ENCODE peak calls at places on chromosomes 2 and 18, in six cellular contexts. O is coronary artery, X is Calu3, W is heart left ventricle, T is upper lobe of right lung, Q is lower leg skin. C is an unnamed sample.

GRCh38 chr2:151111599-151112278 is 149.9 kb downstream of the RBM43 start:
- DNase-seq in O (no peak), X (no peak), W (no peak), T (no peak), Q (no peak), C (no peak)

GRCh38 chr18:78406743-78407455 is 572.7 kb upstream of the SALL3 start:
- DNase-seq in O (no peak), X (no peak), W (no peak), T (no peak), Q (no peak), C (no peak)

GRCh38 chr2:86221066-86221684 is 21.9 kb downstream of the MRPL35 start:
- DNase-seq in O (no peak), X (peak; percentile 62), W (no peak), T (no peak), Q (no peak), C (peak; percentile 81)

GRCh38 chr18:58288922-58289797 is 245.1 kb downstream of the NEDD4L start:
- DNase-seq in O (no peak), X (peak; percentile 56), W (no peak), T (no peak), Q (no peak), C (no peak)

GRCh38 chr2:133344864-133345263 is 223.4 kb downstream of the NCKAP5 start:
- DNase-seq in O (no peak), X (no peak), W (no peak), T (no peak), Q (no peak), C (no peak)

GRCh38 chr2:179440642-179441251 is 176.1 kb upstream of the SESTD1 start:
- DNase-seq in O (no peak), X (no peak), W (no peak), T (no peak), Q (no peak), C (no peak)

GRCh38 chr18:63683890-63684289 is 18.9 kb upstream of the SERPINB11 start:
- DNase-seq in O (no peak), X (no peak), W (no peak), T (no peak), Q (no peak), C (no peak)

GRCh38 chr2:165804719-165805118 is 10.7 kb upstream of the GALNT3 start:
- DNase-seq in O (no peak), X (peak; percentile 26), W (no peak), T (no peak), Q (no peak), C (no peak)

GRCh38 chr2:209383212-209383611 is 40.6 kb upstream of the MAP2 start:
- DNase-seq in O (no peak), X (peak; percentile 14), W (no peak), T (no peak), Q (no peak), C (no peak)

GRCh38 chr2:234189230-234189629 is 138.7 kb downstream of the SPP2 start:
- DNase-seq in O (no peak), X (no peak), W (no peak), T (no peak), Q (no peak), C (no peak)
- TF ChIP-seq CTCF in O (no peak), X (no peak), W (no peak), T (no peak), Q (no peak), C (no peak)

GRCh38 chr2:77977486-77978063 is 455.4 kb upstream of the LRRTM4 start:
- DNase-seq in O (no peak), X (no peak), W (no peak), T (no peak), Q (no peak), C (no peak)
- TF ChIP-seq CTCF in O (no peak), X (no peak), W (no peak), T (no peak), Q (no peak), C (no peak)

DNA sequence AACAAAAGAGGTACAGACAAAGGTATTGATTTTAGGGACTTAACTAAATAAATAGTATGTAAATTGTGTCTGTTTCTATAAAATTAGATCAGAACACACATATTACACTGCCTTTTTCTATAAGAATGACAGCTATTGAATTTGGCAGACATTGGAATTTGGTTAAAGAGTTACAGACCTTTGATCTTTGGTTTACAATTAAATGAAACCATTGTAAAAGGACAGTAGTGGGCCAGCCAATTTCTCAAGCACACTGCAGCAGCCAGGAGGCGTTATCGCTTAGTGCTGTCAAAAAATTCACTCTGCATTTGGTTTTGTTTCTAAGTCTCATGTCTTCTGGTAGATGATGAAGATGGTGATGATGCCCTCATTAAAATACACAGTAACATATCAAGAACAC is 175.9 kb downstream of the NR4A2 start:
- DNase-seq in O (no peak), X (peak; percentile 21), W (no peak), T (no peak), Q (no peak), C (no peak)
- TF ChIP-seq CTCF in O (no peak), X (no peak), W (peak; percentile 29), T (peak; percentile 19), Q (no peak), C (peak; percentile 22)

GRCh38 chr2:88831792-88832248 is 140.3 kb downstream of the RPIA start:
- DNase-seq in O (no peak), X (peak; percentile 77), W (no peak), T (peak; percentile 86), Q (no peak), C (no peak)
- TF ChIP-seq CTCF in O (no peak), X (peak; percentile 75), W (peak; percentile 72), T (peak; percentile 75), Q (no peak), C (peak; percentile 31)

DNA sequence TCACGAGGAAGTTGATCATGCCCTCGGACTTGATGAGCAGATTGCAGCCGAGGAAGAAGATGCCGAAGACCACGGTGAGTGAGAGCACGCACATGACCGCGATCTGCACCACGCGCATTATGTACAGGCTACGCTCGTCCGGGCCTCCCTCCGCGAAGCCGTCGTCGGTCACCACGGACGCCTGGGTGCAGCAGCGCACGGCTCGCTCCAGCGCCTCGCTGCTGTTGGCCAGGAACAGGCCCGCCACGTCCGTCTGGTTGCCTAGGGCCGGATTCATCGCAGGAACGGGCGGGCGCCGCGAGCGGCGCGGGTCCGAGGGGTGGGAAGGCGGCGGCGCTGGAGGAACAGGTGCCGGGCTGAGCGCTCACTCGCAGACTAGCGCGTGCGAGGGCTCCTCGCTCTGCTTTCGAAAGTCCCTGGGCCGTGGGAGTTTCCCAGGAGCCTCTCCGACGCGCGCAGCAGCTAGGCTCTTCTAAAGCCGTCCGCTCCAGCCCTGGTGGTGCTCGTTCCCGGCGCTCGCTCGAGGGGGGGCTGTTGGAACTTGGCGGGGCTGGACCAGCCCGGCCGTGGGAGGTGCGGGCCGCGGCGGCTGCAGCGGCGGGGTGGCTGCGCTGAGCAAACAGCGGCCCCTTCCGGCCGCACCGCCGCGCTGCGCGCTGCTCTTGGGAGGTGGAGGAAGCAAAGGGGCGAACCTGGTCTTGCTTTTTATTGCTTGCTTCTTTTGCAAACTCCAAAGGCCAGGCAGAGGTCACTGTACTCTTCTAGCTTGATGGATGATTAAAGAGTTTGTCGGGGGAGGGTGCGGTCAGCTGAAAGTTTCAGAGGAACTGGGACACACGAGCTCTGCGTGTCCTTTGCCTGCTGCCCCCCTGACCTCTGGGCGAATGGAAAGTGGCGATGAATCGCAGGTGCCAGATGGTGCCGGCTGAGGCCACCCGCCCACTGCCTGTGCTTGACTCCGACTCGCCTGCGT is at the start of gene RPRM:
- DNase-seq in O (no peak), X (peak; percentile 82), W (peak; percentile 67), T (peak; percentile 90), Q (no peak), C (peak; percentile 89)
- TF ChIP-seq CTCF in O (peak; percentile 91), X (peak; percentile 93), W (peak; percentile 91), T (peak; percentile 80), Q (no peak), C (peak; percentile 93)

GRCh38 chr2:199480966-199481365 is 23.2 kb upstream of the SATB2 start:
- DNase-seq in O (no peak), X (no peak), W (no peak), T (no peak), Q (no peak), C (no peak)

GRCh38 chr2:199484927-199485326 is 27.2 kb upstream of the SATB2 start:
- DNase-seq in O (no peak), X (peak; percentile 19), W (no peak), T (no peak), Q (no peak), C (no peak)

GRCh38 chr2:199490049-199490448 is 32.3 kb upstream of the SATB2 start:
- DNase-seq in O (no peak), X (no peak), W (no peak), T (no peak), Q (no peak), C (no peak)

GRCh38 chr2:199488772-199489400 is 31.1 kb upstream of the SATB2 start:
- DNase-seq in O (no peak), X (peak; percentile 85), W (no peak), T (no peak), Q (no peak), C (no peak)

DNA sequence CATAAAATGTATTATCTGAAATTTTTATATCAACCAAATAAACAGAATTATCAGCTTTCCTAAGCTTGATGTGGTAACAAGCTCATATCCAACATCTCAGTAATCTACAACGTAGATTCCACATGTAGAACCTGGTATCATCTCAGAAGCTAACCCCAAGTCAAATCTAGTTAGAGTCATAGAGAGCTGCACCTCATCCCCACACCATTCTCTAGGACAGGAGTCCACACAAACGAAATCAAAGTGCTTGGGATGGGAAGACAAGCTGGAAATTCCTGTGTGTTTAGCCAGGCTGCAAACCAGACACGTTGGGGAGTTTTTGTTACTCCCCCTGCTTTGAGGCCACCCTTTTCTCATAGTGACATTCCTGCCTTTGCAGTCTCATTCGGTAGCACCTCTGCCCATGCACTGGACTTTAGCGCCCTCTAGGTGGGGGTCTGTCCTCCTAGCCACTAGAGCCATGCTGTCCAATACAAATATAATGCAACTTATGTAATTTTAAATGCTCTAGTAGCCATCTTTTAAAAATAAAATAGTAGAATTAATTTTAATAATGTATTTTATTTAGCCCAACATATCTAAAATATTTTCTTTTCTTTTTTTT is 28.1 kb upstream of the SATB2 start:
- DNase-seq in O (no peak), X (peak; percentile 87), W (no peak), T (no peak), Q (no peak), C (peak; percentile 86)
- TF ChIP-seq CTCF in O (no peak), X (peak; percentile 84), W (peak; percentile 61), T (peak; percentile 57), Q (no peak), C (peak; percentile 81)

GRCh38 chr2:197599285-197599965 is 76.0 kb downstream of the RFTN2 start:
- DNase-seq in O (no peak), X (peak; percentile 40), W (no peak), T (no peak), Q (no peak), C (no peak)
- TF ChIP-seq CTCF in O (no peak), X (peak; percentile 38), W (no peak), T (peak; percentile 47), Q (no peak), C (peak; percentile 9)